ENCODE peak calls at places on chromosomes 3 and 15, in eight cellular contexts. C is tibial nerve; E is body of pancreas; R is breast epithelium; L is effector memory CD4-positive, alpha-beta T cell; A is WERI-Rb-1; I is heart right ventricle; T is neuronal stem cell. Y is an unnamed sample.

GRCh38 chr3:1969269-1969668 is 129.4 kb upstream of the CNTN4 start:
- DNase-seq in I (no peak), L (no peak), C (no peak), T (no peak), A (no peak), E (no peak), R (no peak), Y (no peak)

GRCh38 chr3:123276346-123276745 is 74.6 kb downstream of the SEC22A start:
- DNase-seq in T (no peak), I (no peak), C (no peak), L (no peak), A (no peak), R (no peak), E (no peak), Y (no peak)

GRCh38 chr3:63706321-63707085 is 54.0 kb downstream of the SNTN start:
- DNase-seq in R (no peak), T (no peak), I (no peak), L (no peak), E (no peak), C (no peak), A (no peak), Y (no peak)

GRCh38 chr3:46416134-46417119 is 9.4 kb downstream of the CCRL2 start:
- DNase-seq in I (no peak), R (no peak), C (no peak), E (no peak), L (no peak), T (no peak), A (no peak), Y (no peak)

GRCh38 chr3:123576119-123576518 is 8.7 kb downstream of the HACD2 start:
- DNase-seq in L (no peak), I (no peak), A (no peak), R (no peak), E (no peak), T (no peak), C (no peak), Y (no peak)

GRCh38 chr3:123292321-123293310 is 90.9 kb downstream of the SEC22A start:
- DNase-seq in T (no peak), E (no peak), C (no peak), A (no peak), L (no peak), I (no peak), R (no peak), Y (no peak)

GRCh38 chr3:112470791-112471190 is 28.5 kb downstream of the BTLA start:
- DNase-seq in R (no peak), C (no peak), I (no peak), T (no peak), A (no peak), E (no peak), L (no peak), Y (no peak)

GRCh38 chr15:101152914-101153313 is 98.9 kb downstream of the CHSY1 start:
- DNase-seq in R (no peak), E (no peak), C (no peak), I (no peak), L (no peak), T (no peak), A (peak; percentile 49), Y (no peak)

GRCh38 chr15:26260517-26261133 is 397.5 kb upstream of the ATP10A start:
- DNase-seq in A (peak; percentile 49), C (no peak), E (peak; percentile 38), I (no peak), L (no peak), R (no peak), T (peak; percentile 51), Y (peak; percentile 55)

GRCh38 chr3:66405701-66406091 is 95.1 kb downstream of the LRIG1 start:
- DNase-seq in C (no peak), R (no peak), I (no peak), A (no peak), E (no peak), T (no peak), L (no peak), Y (no peak)

GRCh38 chr15:62841269-62841628 is 201.3 kb upstream of the TPM1 start:
- DNase-seq in C (no peak), R (no peak), E (no peak), T (no peak), L (no peak), I (no peak), A (no peak), Y (no peak)

GRCh38 chr3:35864871-35865270 is 225.5 kb downstream of the ARPP21 start:
- DNase-seq in E (no peak), I (no peak), R (no peak), T (no peak), L (no peak), C (no peak), A (no peak), Y (no peak)

GRCh38 chr3:317012-317411 is 120.4 kb downstream of the CHL1 start:
- DNase-seq in C (no peak), E (no peak), L (no peak), R (no peak), T (no peak), I (no peak), A (no peak), Y (no peak)

GRCh38 chr3:33023176-33024136 is 72.0 kb downstream of the CCR4 start:
- DNase-seq in R (no peak), T (no peak), A (no peak), I (no peak), L (no peak), C (no peak), E (no peak), Y (no peak)

GRCh38 chr3:17079933-17080332 is 195.2 kb downstream of the PLCL2 start:
- DNase-seq in R (no peak), I (no peak), C (no peak), E (no peak), L (no peak), A (no peak), T (no peak), Y (no peak)

GRCh38 chr15:86855307-86855706 is 775.6 kb downstream of the AGBL1 start:
- DNase-seq in C (no peak), R (no peak), E (no peak), L (no peak), A (no peak), I (no peak), T (no peak), Y (no peak)

GRCh38 chr15:85388962-85389361 is 8.6 kb downstream of the AKAP13 start:
- DNase-seq in L (no peak), T (no peak), E (no peak), A (no peak), C (no peak), R (no peak), I (no peak), Y (no peak)

GRCh38 chr3:183300996-183301562 is 48.0 kb downstream of the B3GNT5 start:
- DNase-seq in L (no peak), C (no peak), T (no peak), R (no peak), E (no peak), I (no peak), A (no peak), Y (no peak)

GRCh38 chr3:118890186-118890585 is 144.5 kb downstream of the IGSF11 start:
- DNase-seq in I (no peak), C (no peak), R (no peak), T (no peak), E (no peak), L (no peak), A (no peak), Y (no peak)

GRCh38 chr3:72210248-72210647 is 425.3 kb upstream of the PROK2 start:
- DNase-seq in A (no peak), L (no peak), E (no peak), C (no peak), I (no peak), T (no peak), R (no peak), Y (no peak)

GRCh38 chr15:77670558-77671148 is 37.9 kb upstream of the LINGO1 start:
- DNase-seq in R (no peak), I (no peak), T (no peak), C (no peak), A (peak; percentile 38), E (no peak), L (no peak), Y (no peak)
- H3K27me3 ChIP-seq in R (no peaks in the 10 kb centered on the region), I (peaks cover 27% of the 10 kb centered on the region), T (no peaks in the 10 kb centered on the region), C (no peaks in the 10 kb centered on the region), A (no peaks in the 10 kb centered on the region), E (no peaks in the 10 kb centered on the region), L (no peaks in the 10 kb centered on the region), Y (no peaks in the 10 kb centered on the region)

GRCh38 chr3:97872209-97873042 is 50.6 kb downstream of the CRYBG3 start:
- DNase-seq in R (no peak), E (no peak), I (no peak), T (no peak), L (no peak), C (no peak), A (no peak), Y (no peak)

GRCh38 chr3:97871206-97871605 is 49.4 kb downstream of the CRYBG3 start:
- DNase-seq in A (no peak), R (no peak), C (no peak), E (no peak), I (no peak), T (no peak), L (no peak), Y (no peak)

DNA sequence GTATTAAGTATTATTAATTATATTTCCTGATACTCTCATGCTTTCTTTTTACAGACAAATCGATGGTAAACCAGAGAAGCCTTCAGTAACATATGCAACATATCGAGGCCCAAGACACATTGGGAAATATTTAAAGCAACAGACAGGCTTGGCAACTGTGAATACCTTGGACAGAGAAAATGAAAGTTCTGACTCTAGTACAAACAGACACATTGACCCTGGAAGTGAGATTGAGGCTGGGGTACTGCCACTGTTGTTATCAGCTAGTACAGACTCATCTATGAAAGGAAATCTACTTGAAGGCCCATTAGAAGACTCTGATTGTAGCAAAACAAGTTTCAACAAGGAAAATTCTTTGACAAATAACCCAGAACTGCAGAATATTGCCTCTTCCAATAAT is 50.0 kb downstream of the CRYBG3 start:
- DNase-seq in R (no peak), L (no peak), I (no peak), C (no peak), E (no peak), T (no peak), A (no peak), Y (no peak)
- H3K4me3 ChIP-seq in R (no peak overlapping the region), L (no peak overlapping the region), I (no peak overlapping the region), C (no peak overlapping the region), E (no peak overlapping the region), T (no peak overlapping the region), A (no peak overlapping the region), Y (no peak overlapping the region)

GRCh38 chr3:44415421-44415820 is 62.0 kb downstream of the ZNF445 start:
- DNase-seq in I (no peak), T (no peak), L (no peak), R (no peak), E (no peak), C (no peak), A (no peak), Y (no peak)
- H3K9me3 ChIP-seq in I (no peaks in the 10 kb centered on the region), T (no peaks in the 10 kb centered on the region), L (no peaks in the 10 kb centered on the region), R (no peaks in the 10 kb centered on the region), E (no peaks in the 10 kb centered on the region), C (no peaks in the 10 kb centered on the region), A (no peaks in the 10 kb centered on the region), Y (no peaks in the 10 kb centered on the region)

DNA sequence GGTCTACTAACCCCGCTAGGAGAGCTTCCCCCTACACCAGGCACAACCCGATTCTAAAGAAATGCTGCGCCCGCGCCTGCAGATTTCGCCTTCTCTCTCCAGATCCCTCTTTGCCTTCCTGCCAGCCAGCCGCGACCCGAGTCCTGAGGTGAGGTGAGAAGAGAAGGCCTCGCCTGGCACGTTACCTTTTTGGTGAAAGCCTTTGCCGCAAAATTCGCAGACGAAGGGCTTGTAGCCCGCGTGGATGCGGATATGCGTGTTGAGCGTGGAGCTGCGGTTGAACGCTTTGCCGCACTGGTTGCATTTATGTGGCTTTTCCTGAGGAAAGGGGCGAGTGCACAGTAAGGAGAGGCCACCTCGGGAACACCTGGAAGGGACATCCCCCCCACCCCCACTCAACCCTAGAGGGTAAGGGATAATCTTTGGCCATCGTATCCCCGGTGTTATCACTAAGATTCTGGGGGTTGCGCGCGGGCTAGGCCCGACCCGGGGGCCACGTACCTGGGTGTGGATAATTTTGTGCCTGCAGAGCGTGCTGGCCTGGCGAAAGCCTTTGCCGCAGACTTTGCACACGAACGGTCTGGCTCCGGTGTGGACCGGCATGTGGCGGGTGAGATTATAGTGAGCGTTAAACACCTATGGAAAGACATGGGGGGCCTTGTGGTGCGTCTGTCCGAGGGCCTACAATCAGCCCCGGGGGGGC is 2.2 kb downstream of the FEZF2 start:
- DNase-seq in C (no peak), L (no peak), I (no peak), A (no peak), E (no peak), T (no peak), R (no peak), Y (no peak)
- H3K27me3 ChIP-seq in C (peaks cover 12% of the 10 kb centered on the region), L (peaks cover 6% of the 10 kb centered on the region), I (peaks cover 100% of the 10 kb centered on the region), A (peaks cover 88% of the 10 kb centered on the region), E (no peaks in the 10 kb centered on the region), T (peaks cover 68% of the 10 kb centered on the region), R (no peaks in the 10 kb centered on the region), Y (no peaks in the 10 kb centered on the region)